ENCODE peak calls at places on chromosome 15, in four cellular contexts. Q, Y, E and S are unnamed samples.

GRCh38 chr15:74497584-74497983 is 36.6 kb upstream of the UBL7 start:
- DNase-seq in Q (no peak), E (no peak), Y (no peak), S (no peak)

GRCh38 chr15:90211440-90212168 is 10.5 kb downstream of the SEMA4B start:
- DNase-seq in E (no peak), Q (peak; percentile 67), Y (no peak), S (peak; percentile 43)

GRCh38 chr15:29039466-29040366 is 153.9 kb downstream of the APBA2 start:
- DNase-seq in Q (no peak), E (no peak), Y (no peak), S (no peak)

GRCh38 chr15:90099868-90100854 is 2.1 kb downstream of the IDH2 start:
- DNase-seq in Y (no peak), Q (peak; percentile 53), E (no peak), S (no peak)

GRCh38 chr15:76433798-76434400 is 97.3 kb downstream of the ISL2 start:
- DNase-seq in Y (no peak), E (peak; percentile 61), Q (peak; percentile 9), S (no peak)

GRCh38 chr15:70486451-70487379 is 276.6 kb downstream of the UACA start:
- DNase-seq in E (no peak), Q (peak; percentile 89), Y (no peak), S (no peak)

GRCh38 chr15:27573800-27574485 is 525.2 kb downstream of the OCA2 start:
- DNase-seq in E (peak; percentile 1), Y (no peak), Q (no peak), S (no peak)

GRCh38 chr15:24877174-24877573 is 77.6 kb upstream of the SNRPN start:
- DNase-seq in Y (no peak), Q (peak; percentile 21), E (peak; percentile 71), S (no peak)

GRCh38 chr15:83835384-83836010 is 181.6 kb downstream of the ADAMTSL3 start:
- DNase-seq in Q (no peak), E (no peak), Y (no peak), S (no peak)

GRCh38 chr15:68304611-68305337 is 27.2 kb downstream of the FEM1B start:
- DNase-seq in Q (no peak), E (peak; percentile 90), Y (peak; percentile 77), S (no peak)

GRCh38 chr15:81752149-81752942 is 293.5 kb downstream of the MEX3B start:
- DNase-seq in Q (peak; percentile 15), E (no peak), Y (no peak), S (no peak)

GRCh38 chr15:83057002-83057401 is 10.1 kb downstream of the BTBD1 start:
- DNase-seq in E (no peak), Q (no peak), Y (no peak), S (no peak)

GRCh38 chr15:78617131-78617915 is 3.5 kb downstream of the CHRNA3 start:
- DNase-seq in Y (peak; percentile 20), Q (no peak), E (no peak), S (peak; percentile 39)
- H4K5ac ChIP-seq in Y (no peak overlapping the region), Q (no peak overlapping the region), E (no peak overlapping the region), S (no peak overlapping the region)

GRCh38 chr15:51117270-51117669 is 22.6 kb upstream of the TNFAIP8L3 start:
- DNase-seq in Q (peak; percentile 25), E (no peak), Y (no peak), S (no peak)

GRCh38 chr15:51121118-51121517 is 26.4 kb upstream of the TNFAIP8L3 start:
- DNase-seq in Q (peak; percentile 98), Y (no peak), E (peak; percentile 60), S (no peak)

GRCh38 chr15:51126842-51127241 is 32.1 kb upstream of the TNFAIP8L3 start:
- DNase-seq in Q (no peak), Y (no peak), E (no peak), S (no peak)

GRCh38 chr15:51119120-51119519 is 24.4 kb upstream of the TNFAIP8L3 start:
- DNase-seq in Y (no peak), Q (no peak), E (peak; percentile 51), S (no peak)

GRCh38 chr15:51121631-51122225 is 27.0 kb upstream of the TNFAIP8L3 start:
- DNase-seq in Q (no peak), E (no peak), Y (no peak), S (no peak)
- H4K5ac ChIP-seq in Q (no peak overlapping the region), E (no peak overlapping the region), Y (no peak overlapping the region), S (no peak overlapping the region)

GRCh38 chr15:87527875-87528274 is 728.7 kb downstream of the NTRK3 start:
- DNase-seq in E (peak; percentile 2), Y (no peak), Q (no peak), S (no peak)
- H4K5ac ChIP-seq in E (no peak overlapping the region), Y (no peak overlapping the region), Q (no peak overlapping the region), S (no peak overlapping the region)

GRCh38 chr15:40045572-40046217 is 6.7 kb upstream of the SRP14 start:
- DNase-seq in Q (no peak), E (peak; percentile 84), Y (no peak), S (peak; percentile 42)
- H4K5ac ChIP-seq in Q (peak overlapping the region; percentile 6), E (no peak overlapping the region), Y (no peak overlapping the region), S (no peak overlapping the region)

DNA sequence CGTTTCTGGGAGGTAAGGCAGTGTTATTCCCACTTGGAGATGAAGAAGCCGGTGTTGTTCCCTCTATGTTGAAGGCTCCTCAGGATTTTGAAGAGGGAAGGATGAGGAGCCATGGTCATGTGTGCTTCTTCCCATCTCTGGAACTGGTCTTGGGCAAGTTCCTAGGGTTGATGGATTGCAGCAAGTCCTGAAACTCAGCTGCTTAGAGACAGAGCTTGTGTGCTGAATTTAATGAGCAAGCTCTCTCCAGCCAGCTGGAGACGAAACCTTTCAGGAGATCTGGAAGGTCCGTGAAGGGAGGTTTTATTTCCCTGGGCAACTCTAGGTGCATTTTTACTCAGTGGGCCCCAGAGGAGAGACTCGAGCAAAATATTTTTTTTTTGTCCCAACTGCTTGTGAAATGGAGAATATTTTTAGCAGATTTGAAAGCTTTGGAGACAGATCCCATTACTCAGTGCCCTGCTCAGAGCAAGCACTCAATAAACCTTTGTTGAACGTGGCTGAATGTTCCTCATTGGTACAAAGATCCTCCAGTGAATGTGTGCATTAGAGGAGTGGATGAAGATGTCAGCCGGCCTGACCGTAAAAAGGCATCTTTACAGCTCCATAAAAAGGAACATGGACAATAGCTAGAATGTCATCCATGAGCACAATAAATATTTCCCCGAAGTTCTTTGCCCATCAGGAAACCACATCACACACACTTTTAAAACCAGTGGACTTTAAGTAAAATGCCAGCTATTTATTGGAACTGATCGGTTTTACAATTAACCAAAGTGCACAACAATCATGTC is 55.7 kb upstream of the RGMA start:
- DNase-seq in Q (no peak), E (no peak), Y (no peak), S (no peak)
- H4K5ac ChIP-seq in Q (no peak overlapping the region), E (no peak overlapping the region), Y (no peak overlapping the region), S (no peak overlapping the region)

DNA sequence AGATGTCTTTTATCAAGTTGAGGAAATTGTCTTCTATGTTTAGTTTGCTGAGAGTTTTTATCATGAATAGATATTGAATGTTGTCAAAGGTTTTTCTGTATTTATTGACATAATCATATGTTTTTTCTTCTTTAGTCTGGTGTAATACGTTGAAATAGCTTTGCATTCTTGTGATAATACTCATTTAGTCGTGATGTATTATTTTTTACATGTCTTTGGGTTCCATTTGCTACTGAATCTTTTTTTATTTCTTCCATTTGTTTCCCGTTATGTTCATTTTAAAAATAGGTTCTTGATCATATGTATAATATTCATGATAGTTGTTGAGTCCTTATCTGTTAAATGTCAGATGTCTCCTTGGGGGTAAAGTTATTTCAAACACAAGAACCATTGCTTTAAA is 8.1 kb downstream of the AKAP13 start:
- DNase-seq in E (no peak), Y (no peak), Q (no peak), S (no peak)
- H4K5ac ChIP-seq in E (no peak overlapping the region), Y (no peak overlapping the region), Q (no peak overlapping the region), S (no peak overlapping the region)

GRCh38 chr15:37040072-37040742 is 60.1 kb downstream of the MEIS2 start:
- DNase-seq in E (peak; percentile 58), Y (no peak), Q (no peak), S (no peak)
- H4K5ac ChIP-seq in E (no peak overlapping the region), Y (no peak overlapping the region), Q (no peak overlapping the region), S (no peak overlapping the region)

DNA sequence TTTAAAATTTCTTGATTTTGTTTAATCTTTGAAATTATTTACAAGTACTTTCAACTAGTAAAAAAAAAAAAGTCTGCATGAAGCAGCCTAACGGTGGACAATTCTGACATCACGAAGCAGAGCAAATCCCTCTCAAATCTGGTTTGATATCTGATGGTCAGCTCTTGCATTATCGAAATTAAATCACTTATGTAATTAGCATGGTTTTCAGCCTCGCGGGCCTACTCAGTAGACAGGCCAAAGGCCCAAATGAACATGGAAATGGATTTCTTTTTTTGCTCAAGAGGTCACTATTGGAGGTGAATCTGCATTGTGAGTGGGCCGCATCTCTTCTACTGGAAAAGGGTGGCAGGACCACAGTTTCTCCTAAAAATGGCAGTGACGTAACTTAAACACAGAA is 209.8 kb downstream of the NR2F2 start:
- DNase-seq in E (no peak), Q (no peak), Y (no peak), S (no peak)
- H4K5ac ChIP-seq in E (no peak overlapping the region), Q (no peak overlapping the region), Y (no peak overlapping the region), S (no peak overlapping the region)